ENCODE peak calls at places on chromosomes 12 and 14, in six cellular contexts. P is CD8-positive, alpha-beta memory T cell; U is ascending aorta; W is HCT116; G is PC-3; O is mesenchymal stem cell. B is an unnamed sample. For H3K4me1, the result is how much of the 10 kb centered on the place peaks cover.

GRCh38 chr14:61462566-61463195 is 141.3 kb downstream of the PRKCH start:
- DNase-seq in P (no peak), W (no peak), O (peak), G (peak), U (no peak), B (no peak)

GRCh38 chr12:28568709-28569108 is 378.5 kb downstream of the CCDC91 start:
- DNase-seq in U (no peak), W (no peak), P (no peak), O (no peak), G (no peak), B (no peak)

GRCh38 chr14:106831322-106831720 is 1304.9 kb downstream of the TMEM121 start:
- DNase-seq in G (no peak), U (no peak), P (peak), O (no peak), W (no peak), B (peak)

GRCh38 chr12:57182918-57183575 is 33.5 kb upstream of the NXPH4 start:
- DNase-seq in G (peak), W (peak), P (peak), U (peak), O (peak), B (peak)

GRCh38 chr12:53974084-53975018 is at the start of gene HOTAIR:
- DNase-seq in O (no peak), G (peak), P (peak), U (no peak), W (no peak), B (no peak)

GRCh38 chr14:60327447-60328331 is 78.7 kb downstream of the PPM1A start:
- DNase-seq in G (peak), W (no peak), U (no peak), P (peak), O (no peak), B (peak)

GRCh38 chr14:23605931-23606585 is 27.5 kb upstream of the JPH4 start:
- DNase-seq in P (no peak), W (no peak), O (peak), U (no peak), G (no peak), B (no peak)

GRCh38 chr12:54162741-54163140 is 26.0 kb downstream of the SMUG1 start:
- DNase-seq in G (no peak), W (no peak), U (no peak), P (no peak), O (no peak), B (no peak)

GRCh38 chr14:71320734-71321555 is 413.7 kb downstream of the PCNX1 start:
- DNase-seq in P (peak), U (peak), O (peak), W (no peak), G (peak), B (peak)

GRCh38 chr14:103741876-103742275 is 26.3 kb downstream of the ZFYVE21 start:
- DNase-seq in P (no peak), U (peak), O (no peak), W (no peak), G (no peak), B (no peak)

GRCh38 chr12:53464685-53465084 is 12.8 kb downstream of the PCBP2 start:
- DNase-seq in P (no peak), U (no peak), W (no peak), O (no peak), G (no peak), B (no peak)

GRCh38 chr12:103642240-103642864 is 55.3 kb downstream of the STAB2 start:
- DNase-seq in W (no peak), U (no peak), G (no peak), O (no peak), P (no peak), B (no peak)

GRCh38 chr12:116604883-116605641 is 45.9 kb downstream of the MAP1LC3B2 start:
- DNase-seq in P (no peak), O (no peak), G (no peak), U (no peak), W (no peak), B (no peak)

GRCh38 chr12:78403136-78403535 is 461.4 kb upstream of the SYT1 start:
- DNase-seq in G (peak), W (no peak), U (no peak), P (no peak), O (peak), B (no peak)

GRCh38 chr12:70660620-70661219 is 23.5 kb upstream of the PTPRB start:
- DNase-seq in W (peak), U (no peak), O (peak), P (no peak), G (peak), B (peak)

GRCh38 chr14:56796259-56796658 is 14.0 kb downstream of the OTX2 start:
- DNase-seq in P (no peak), G (no peak), U (no peak), W (no peak), O (no peak), B (no peak)

GRCh38 chr14:101442451-101442850 is 118.8 kb upstream of the DIO3 start:
- DNase-seq in W (no peak), U (no peak), O (no peak), G (no peak), P (peak), B (no peak)

GRCh38 chr14:92880851-92881250 is 42.1 kb upstream of the CHGA start:
- DNase-seq in P (no peak), U (no peak), O (no peak), W (peak), G (peak), B (no peak)

GRCh38 chr12:33012226-33012625 is 115.6 kb upstream of the PKP2 start:
- DNase-seq in P (no peak), G (peak), O (no peak), U (no peak), W (no peak), B (no peak)

GRCh38 chr12:73719223-73719622 is 818.4 kb upstream of the ATXN7L3B start:
- DNase-seq in U (no peak), W (no peak), P (no peak), O (no peak), G (no peak), B (no peak)

GRCh38 chr14:32027255-32027939 is 49.7 kb upstream of the ARHGAP5 start:
- DNase-seq in G (peak), U (no peak), O (peak), W (no peak), P (no peak), B (no peak)

GRCh38 chr14:100428727-100429126 is 105.6 kb downstream of the SLC25A47 start:
- DNase-seq in P (no peak), G (no peak), U (no peak), W (no peak), O (peak), B (no peak)

DNA sequence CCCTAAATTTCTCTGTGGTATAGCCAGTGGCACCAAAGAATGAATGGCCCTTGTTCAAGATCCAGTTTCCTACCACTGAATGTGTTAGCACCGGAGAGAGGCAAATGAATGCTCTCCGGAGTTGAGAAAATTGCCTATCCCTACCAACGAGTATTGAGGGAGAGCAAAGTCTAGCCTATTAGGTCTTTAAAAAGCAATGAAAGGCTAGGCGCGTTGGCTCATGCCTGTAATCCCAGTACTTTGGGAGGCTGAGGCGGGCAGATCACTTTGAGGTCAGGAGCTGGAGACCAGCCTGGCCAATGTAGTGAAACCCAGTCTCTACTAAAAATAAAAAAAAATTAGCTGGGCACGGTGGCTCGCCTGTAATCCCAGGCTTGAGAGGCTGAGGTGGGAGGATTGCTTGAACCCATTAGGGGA is 898 bp upstream of the RAB15 start:
- DNase-seq in G (no peak), O (no peak), P (no peak), W (no peak), U (no peak), B (no peak)
- H3K4me3 ChIP-seq in G (peak), O (no peak), P (no peak), W (no peak), U (no peak), B (no peak)

GRCh38 chr14:54483073-54483745 is 5.6 kb downstream of the GMFB start:
- DNase-seq in G (peak), O (no peak), U (no peak), W (no peak), P (no peak), B (no peak)
- H3K4me1 ChIP-seq in G (half or more), O (under half), U (under half), W (under half), P (under half), B (under half)

DNA sequence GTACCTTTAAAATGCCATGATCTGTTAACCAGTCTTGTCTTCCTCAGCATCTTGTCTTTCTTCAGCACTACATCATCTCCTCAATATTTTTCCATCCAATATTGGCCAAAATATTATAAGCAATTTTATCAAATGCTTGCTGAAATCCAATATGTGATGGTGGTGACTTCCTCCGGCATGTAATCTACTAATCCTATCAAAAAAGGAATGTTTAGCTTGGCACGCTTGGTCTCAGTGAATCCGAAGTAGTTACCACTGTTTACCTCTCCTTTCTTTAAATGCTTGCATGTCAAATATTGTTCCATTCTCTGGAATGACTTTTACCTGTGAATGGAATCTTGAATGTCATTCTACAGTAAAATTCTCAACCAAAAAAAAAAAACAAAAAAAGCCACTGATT is 72.3 kb upstream of the EEA1 start:
- DNase-seq in P (no peak), G (no peak), O (no peak), W (no peak), U (no peak), B (no peak)
- H3K27ac ChIP-seq in P (no peak), G (no peak), O (no peak), W (no peak), U (peak), B (no peak)

GRCh38 chr12:113149361-113150150 is at the start of gene CFAP73:
- DNase-seq in W (peak), P (peak), O (peak), G (peak), U (no peak), B (peak)
- H3K4me3 ChIP-seq in W (peak), P (no peak), O (no peak), G (no peak), U (no peak), B (no peak)